ENCODE peak calls at places on chromosome 7, in five cellular contexts. One of them, this sample, is unnamed.

GRCh38 chr7:66183700-66184099 is 21.4 kb upstream of the TPST1 start:
- DNase-seq in PC-3: peak; percentile 37
- DNase-seq in CD14-positive monocyte: no peak
- DNase-seq in HCT116: no peak
- DNase-seq in upper lobe of left lung: no peak
- DNase-seq in this sample: no peak

GRCh38 chr7:41977165-41977651 is 259.8 kb downstream of the GLI3 start:
- DNase-seq in CD14-positive monocyte: no peak
- DNase-seq in HCT116: peak; percentile 12
- DNase-seq in PC-3: peak; percentile 67
- DNase-seq in upper lobe of left lung: no peak
- DNase-seq in this sample: no peak

GRCh38 chr7:100745184-100745583 is 11.8 kb downstream of the ZAN start:
- DNase-seq in HCT116: peak; percentile 46
- DNase-seq in PC-3: no peak
- DNase-seq in upper lobe of left lung: no peak
- DNase-seq in CD14-positive monocyte: no peak
- DNase-seq in this sample: no peak

GRCh38 chr7:2805213-2806003 is 38.7 kb downstream of the GNA12 start:
- DNase-seq in HCT116: no peak
- DNase-seq in PC-3: no peak
- DNase-seq in upper lobe of left lung: no peak
- DNase-seq in CD14-positive monocyte: no peak
- DNase-seq in this sample: no peak

GRCh38 chr7:151088019-151088855 is 2.0 kb downstream of the AGAP3 start:
- DNase-seq in HCT116: no peak
- DNase-seq in upper lobe of left lung: no peak
- DNase-seq in PC-3: peak; percentile 20
- DNase-seq in CD14-positive monocyte: no peak
- DNase-seq in this sample: no peak

GRCh38 chr7:107622429-107622828 is 38.2 kb upstream of the SLC26A4 start:
- DNase-seq in upper lobe of left lung: no peak
- DNase-seq in CD14-positive monocyte: no peak
- DNase-seq in PC-3: peak; percentile 62
- DNase-seq in HCT116: no peak
- DNase-seq in this sample: no peak

GRCh38 chr7:127858091-127858914 is 172.9 kb downstream of the LRRC4 start:
- DNase-seq in PC-3: no peak
- DNase-seq in HCT116: no peak
- DNase-seq in CD14-positive monocyte: no peak
- DNase-seq in upper lobe of left lung: no peak
- DNase-seq in this sample: no peak

GRCh38 chr7:152074673-152075072 is 49.2 kb downstream of the GALNT11 start:
- DNase-seq in upper lobe of left lung: no peak
- DNase-seq in PC-3: no peak
- DNase-seq in HCT116: no peak
- DNase-seq in CD14-positive monocyte: no peak
- DNase-seq in this sample: no peak

GRCh38 chr7:80593869-80594587 is 44.4 kb upstream of the CD36 start:
- DNase-seq in upper lobe of left lung: peak; percentile 83
- DNase-seq in CD14-positive monocyte: no peak
- DNase-seq in HCT116: no peak
- DNase-seq in PC-3: no peak
- DNase-seq in this sample: no peak

GRCh38 chr7:54689394-54690058 is 69.5 kb downstream of the SEC61G start:
- DNase-seq in PC-3: no peak
- DNase-seq in upper lobe of left lung: no peak
- DNase-seq in HCT116: no peak
- DNase-seq in CD14-positive monocyte: no peak
- DNase-seq in this sample: no peak

GRCh38 chr7:109622320-109622719 is 1052.6 kb downstream of the DNAJB9 start:
- DNase-seq in PC-3: no peak
- DNase-seq in CD14-positive monocyte: no peak
- DNase-seq in HCT116: no peak
- DNase-seq in upper lobe of left lung: no peak
- DNase-seq in this sample: no peak

GRCh38 chr7:26439502-26440252 is 148.0 kb downstream of the SNX10 start:
- DNase-seq in PC-3: no peak
- DNase-seq in CD14-positive monocyte: no peak
- DNase-seq in HCT116: no peak
- DNase-seq in upper lobe of left lung: no peak
- DNase-seq in this sample: no peak

GRCh38 chr7:156167987-156168386 is 355.7 kb upstream of the SHH start:
- DNase-seq in CD14-positive monocyte: no peak
- DNase-seq in PC-3: no peak
- DNase-seq in HCT116: no peak
- DNase-seq in upper lobe of left lung: no peak
- DNase-seq in this sample: no peak

GRCh38 chr7:21092923-21093702 is 306.4 kb upstream of the SP8 start:
- DNase-seq in CD14-positive monocyte: no peak
- DNase-seq in HCT116: no peak
- DNase-seq in PC-3: peak; percentile 31
- DNase-seq in upper lobe of left lung: no peak
- DNase-seq in this sample: no peak

GRCh38 chr7:80499350-80499955 is 12.4 kb downstream of the GNAT3 start:
- DNase-seq in upper lobe of left lung: peak; percentile 74
- DNase-seq in CD14-positive monocyte: no peak
- DNase-seq in HCT116: peak; percentile 87
- DNase-seq in PC-3: peak; percentile 89
- DNase-seq in this sample: no peak

GRCh38 chr7:130891254-130892094 is 157.5 kb upstream of the KLF14 start:
- DNase-seq in HCT116: peak; percentile 88
- DNase-seq in upper lobe of left lung: peak; percentile 78
- DNase-seq in PC-3: peak; percentile 90
- DNase-seq in CD14-positive monocyte: no peak
- DNase-seq in this sample: no peak

GRCh38 chr7:37027557-37028341 is 303.5 kb upstream of the AOAH start:
- DNase-seq in HCT116: peak; percentile 6
- DNase-seq in upper lobe of left lung: no peak
- DNase-seq in PC-3: peak; percentile 4
- DNase-seq in CD14-positive monocyte: no peak
- DNase-seq in this sample: no peak

GRCh38 chr7:52209658-52210057 is 825.8 kb upstream of the POM121L12 start:
- DNase-seq in upper lobe of left lung: no peak
- DNase-seq in PC-3: no peak
- DNase-seq in HCT116: no peak
- DNase-seq in CD14-positive monocyte: no peak
- DNase-seq in this sample: no peak

GRCh38 chr7:92246363-92247101 is 758 bp downstream of the ANKIB1 start:
- DNase-seq in HCT116: no peak
- DNase-seq in CD14-positive monocyte: no peak
- DNase-seq in upper lobe of left lung: no peak
- DNase-seq in PC-3: peak; percentile 19
- DNase-seq in this sample: no peak

GRCh38 chr7:83524286-83525075 is 124.5 kb downstream of the SEMA3E start:
- DNase-seq in CD14-positive monocyte: no peak
- DNase-seq in upper lobe of left lung: no peak
- DNase-seq in HCT116: no peak
- DNase-seq in PC-3: peak; percentile 85
- DNase-seq in this sample: no peak

GRCh38 chr7:114977277-114977676 is 55.4 kb downstream of the MDFIC start:
- DNase-seq in PC-3: no peak
- DNase-seq in HCT116: no peak
- DNase-seq in upper lobe of left lung: no peak
- DNase-seq in CD14-positive monocyte: no peak
- DNase-seq in this sample: no peak

GRCh38 chr7:139853576-139854511 is 24.8 kb downstream of the TBXAS1 start:
- DNase-seq in HCT116: no peak
- DNase-seq in PC-3: peak; percentile 17
- DNase-seq in CD14-positive monocyte: peak; percentile 84
- DNase-seq in upper lobe of left lung: peak; percentile 71
- DNase-seq in this sample: no peak

GRCh38 chr7:105853931-105854419 is 22.4 kb downstream of the ATXN7L1 start:
- DNase-seq in upper lobe of left lung: no peak
- DNase-seq in CD14-positive monocyte: no peak
- DNase-seq in PC-3: no peak
- DNase-seq in HCT116: no peak
- DNase-seq in this sample: no peak
- TF ChIP-seq CTCF in upper lobe of left lung: no peak
- TF ChIP-seq CTCF in CD14-positive monocyte: no peak
- TF ChIP-seq CTCF in PC-3: no peak
- TF ChIP-seq CTCF in HCT116: no peak
- TF ChIP-seq CTCF in this sample: no peak

GRCh38 chr7:57308631-57309408 is 141.2 kb upstream of the ZNF716 start:
- DNase-seq in PC-3: no peak
- DNase-seq in upper lobe of left lung: no peak
- DNase-seq in HCT116: no peak
- DNase-seq in CD14-positive monocyte: no peak
- DNase-seq in this sample: no peak
- TF ChIP-seq CTCF in PC-3: peak; percentile 26
- TF ChIP-seq CTCF in upper lobe of left lung: no peak
- TF ChIP-seq CTCF in HCT116: no peak
- TF ChIP-seq CTCF in CD14-positive monocyte: no peak
- TF ChIP-seq CTCF in this sample: peak; percentile 31

DNA sequence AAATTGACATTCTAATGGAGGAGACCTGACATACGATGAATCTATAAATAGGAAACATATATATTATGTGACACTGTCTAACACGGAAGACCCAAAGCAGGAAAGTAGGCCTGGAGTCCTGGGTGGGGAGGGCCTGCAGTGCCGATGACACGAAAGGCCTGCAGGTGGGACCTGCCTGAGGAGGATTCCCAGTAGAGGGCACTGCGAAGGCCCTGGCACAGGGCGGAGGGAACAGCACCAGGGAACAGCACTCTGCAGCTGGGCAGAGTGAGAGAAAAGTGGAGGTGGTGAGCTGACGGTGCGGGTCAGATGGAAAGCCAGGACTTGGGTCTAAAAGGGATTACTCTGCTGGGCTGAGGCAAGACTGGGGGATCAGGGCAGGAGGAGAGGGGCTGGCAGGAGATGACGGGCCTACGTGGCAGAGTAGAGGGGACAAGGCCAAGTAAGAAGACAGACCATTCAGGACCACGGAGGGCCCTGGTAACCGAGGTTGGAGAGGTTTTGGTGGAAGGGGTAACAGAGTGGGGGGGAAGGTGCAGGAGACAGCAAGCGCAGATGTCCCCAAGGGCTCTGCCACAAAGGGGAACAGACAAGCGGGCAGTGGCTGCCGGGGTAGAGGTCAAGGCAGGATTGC is 8.1 kb downstream of the ZNF746 start:
- DNase-seq in HCT116: no peak
- DNase-seq in CD14-positive monocyte: no peak
- DNase-seq in PC-3: peak; percentile 31
- DNase-seq in upper lobe of left lung: no peak
- DNase-seq in this sample: no peak
- TF ChIP-seq CTCF in HCT116: peak; percentile 43
- TF ChIP-seq CTCF in CD14-positive monocyte: no peak
- TF ChIP-seq CTCF in PC-3: peak; percentile 59
- TF ChIP-seq CTCF in upper lobe of left lung: no peak
- TF ChIP-seq CTCF in this sample: peak; percentile 19

GRCh38 chr7:44242091-44242490 is 41.3 kb downstream of the YKT6 start:
- DNase-seq in upper lobe of left lung: no peak
- DNase-seq in HCT116: no peak
- DNase-seq in CD14-positive monocyte: no peak
- DNase-seq in PC-3: no peak
- DNase-seq in this sample: no peak

GRCh38 chr7:44247868-44248651 is 47.3 kb downstream of the YKT6 start:
- DNase-seq in PC-3: no peak
- DNase-seq in upper lobe of left lung: no peak
- DNase-seq in CD14-positive monocyte: no peak
- DNase-seq in HCT116: no peak
- DNase-seq in this sample: no peak

GRCh38 chr7:44246396-44247113 is 45.8 kb downstream of the YKT6 start:
- DNase-seq in HCT116: no peak
- DNase-seq in upper lobe of left lung: no peak
- DNase-seq in CD14-positive monocyte: no peak
- DNase-seq in PC-3: no peak
- DNase-seq in this sample: no peak

GRCh38 chr7:44240983-44241510 is 40.3 kb downstream of the YKT6 start:
- DNase-seq in HCT116: peak; percentile 66
- DNase-seq in PC-3: peak; percentile 75
- DNase-seq in CD14-positive monocyte: peak; percentile 72
- DNase-seq in upper lobe of left lung: peak; percentile 73
- DNase-seq in this sample: no peak

GRCh38 chr7:44244282-44244681 is 43.5 kb downstream of the YKT6 start:
- DNase-seq in HCT116: no peak
- DNase-seq in CD14-positive monocyte: no peak
- DNase-seq in upper lobe of left lung: no peak
- DNase-seq in PC-3: peak; percentile 9
- DNase-seq in this sample: no peak
- TF ChIP-seq CTCF in HCT116: peak; percentile 36
- TF ChIP-seq CTCF in CD14-positive monocyte: peak; percentile 28
- TF ChIP-seq CTCF in upper lobe of left lung: peak; percentile 12
- TF ChIP-seq CTCF in PC-3: peak; percentile 56
- TF ChIP-seq CTCF in this sample: peak; percentile 72

DNA sequence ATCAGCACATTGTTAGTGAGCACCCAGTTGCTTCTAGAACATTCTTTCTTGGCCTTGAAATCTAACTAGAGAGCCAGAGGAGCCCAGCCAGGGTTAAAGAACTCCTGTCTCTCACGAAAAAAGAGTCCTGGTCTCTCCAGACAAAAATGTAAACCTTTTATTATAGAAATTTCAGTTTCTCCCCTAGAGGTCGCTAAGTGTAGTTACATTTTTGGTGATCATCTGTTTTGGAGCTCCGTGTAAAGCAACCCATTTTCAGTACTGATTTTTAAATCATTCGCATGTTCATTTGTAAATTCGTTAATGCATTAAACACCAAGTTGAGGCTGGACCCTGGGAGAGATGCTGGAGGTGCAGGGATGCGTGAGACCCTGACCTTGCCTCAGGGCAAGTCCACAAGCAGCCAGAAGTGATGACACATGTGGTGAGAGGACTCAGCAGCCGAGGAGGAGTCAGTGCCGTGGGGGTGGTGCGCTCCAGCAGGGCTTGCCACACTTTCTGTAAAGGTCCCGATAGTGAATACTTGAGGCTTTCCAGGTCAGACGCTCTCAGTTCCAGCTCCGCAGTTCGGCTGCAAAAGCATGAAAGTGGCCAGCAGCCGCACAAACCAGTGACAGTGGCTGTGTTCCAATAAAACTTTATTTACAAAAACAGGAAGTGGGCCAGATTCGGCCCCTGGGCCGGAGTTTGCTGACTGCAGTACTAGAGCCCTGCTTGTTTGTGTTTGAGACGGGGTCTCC is 578.6 kb upstream of the FOXK1 start:
- DNase-seq in PC-3: peak; percentile 67
- DNase-seq in CD14-positive monocyte: no peak
- DNase-seq in upper lobe of left lung: no peak
- DNase-seq in HCT116: peak; percentile 32
- DNase-seq in this sample: no peak
- TF ChIP-seq CTCF in PC-3: peak; percentile 69
- TF ChIP-seq CTCF in CD14-positive monocyte: no peak
- TF ChIP-seq CTCF in upper lobe of left lung: no peak
- TF ChIP-seq CTCF in HCT116: peak; percentile 29
- TF ChIP-seq CTCF in this sample: peak; percentile 76

This sample was measured in chondrocyte.